ENCODE peak calls at places on chromosomes 2 and 18, in five cellular contexts. L is AG10803, Y is NB4, V is brain microvascular endothelial cell, K is astrocyte of the spinal cord. B is an unnamed sample.

GRCh38 chr18:35343936-35344735 is at the start of gene ZNF24:
- DNase-seq in L (peak; percentile 90), Y (peak; percentile 92), V (peak; percentile 92), K (peak; percentile 94), B (peak; percentile 93)

GRCh38 chr2:45845058-45845457 is 193.6 kb downstream of the PRKCE start:
- DNase-seq in L (no peak), Y (peak; percentile 60), V (no peak), K (peak; percentile 3), B (no peak)

GRCh38 chr2:151197184-151198070 is 64.2 kb downstream of the RBM43 start:
- DNase-seq in L (no peak), Y (no peak), V (no peak), K (no peak), B (no peak)

GRCh38 chr18:62784966-62785413 is 69.6 kb downstream of the PHLPP1 start:
- DNase-seq in L (peak; percentile 48), Y (no peak), V (peak; percentile 70), K (peak; percentile 40), B (peak; percentile 72)

GRCh38 chr2:98514879-98515570 is 70.4 kb downstream of the INPP4A start:
- DNase-seq in L (peak; percentile 40), Y (peak; percentile 62), V (peak; percentile 35), K (peak; percentile 60), B (peak; percentile 57)

GRCh38 chr2:219509780-219510511 is 4.3 kb upstream of the ASIC4 start:
- DNase-seq in L (peak; percentile 33), Y (peak; percentile 75), V (peak; percentile 33), K (peak; percentile 34), B (peak; percentile 50)

GRCh38 chr2:182625814-182626213 is 90.2 kb upstream of the DNAJC10 start:
- DNase-seq in L (no peak), Y (no peak), V (no peak), K (no peak), B (no peak)

GRCh38 chr18:60277855-60278480 is 94.6 kb downstream of the MC4R start:
- DNase-seq in L (peak; percentile 13), Y (no peak), V (peak; percentile 65), K (peak; percentile 50), B (peak; percentile 62)

GRCh38 chr2:238884812-238885408 is 37.0 kb downstream of the TWIST2 start:
- DNase-seq in L (no peak), Y (no peak), V (no peak), K (no peak), B (no peak)

GRCh38 chr2:51813245-51813644 is 781.3 kb upstream of the NRXN1 start:
- DNase-seq in L (peak; percentile 31), Y (no peak), V (no peak), K (peak; percentile 67), B (peak; percentile 69)

GRCh38 chr2:56082665-56083064 is 101.1 kb upstream of the CCDC85A start:
- DNase-seq in L (no peak), Y (no peak), V (no peak), K (no peak), B (no peak)

GRCh38 chr2:56077352-56077915 is 106.4 kb upstream of the CCDC85A start:
- DNase-seq in L (peak; percentile 15), Y (peak; percentile 32), V (no peak), K (peak; percentile 12), B (peak; percentile 39)
- TF ChIP-seq CTCF in L (peak; percentile 43), Y (peak; percentile 38), V (peak; percentile 50), K (peak; percentile 48), B (peak; percentile 63)

DNA sequence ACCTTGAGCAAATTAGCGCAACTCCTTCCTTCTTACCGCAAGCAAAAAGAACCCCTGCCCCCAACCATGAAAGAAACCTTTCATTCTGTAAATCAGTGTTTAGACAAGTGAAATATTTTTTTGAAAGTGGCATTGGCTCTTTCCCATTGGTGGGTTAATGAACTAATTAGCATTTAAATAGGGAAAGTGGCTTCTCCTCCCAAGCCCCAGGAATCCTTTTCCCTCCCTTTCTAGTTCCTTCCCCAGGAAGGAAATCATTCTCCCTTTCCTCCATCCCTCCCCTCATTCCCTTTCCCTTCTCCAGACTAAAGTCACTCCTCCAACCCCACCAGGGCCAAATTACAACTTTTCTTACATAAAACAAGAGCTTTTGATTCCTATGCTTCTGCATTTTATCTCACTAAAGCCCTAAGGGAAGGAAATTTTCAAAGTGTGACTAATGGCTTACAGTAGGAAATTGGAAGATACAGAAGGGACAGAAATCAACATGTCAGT is 22.9 kb upstream of the TYMS start:
- DNase-seq in L (no peak), Y (no peak), V (no peak), K (no peak), B (no peak)
- H3K4me3 ChIP-seq in L (no peak overlapping the region), Y (no peak overlapping the region), V (no peak overlapping the region), K (no peak overlapping the region), B (no peak overlapping the region)

GRCh38 chr2:26982102-26982742 is 11.8 kb downstream of the MAPRE3 start:
- DNase-seq in L (no peak), Y (peak; percentile 49), V (peak; percentile 22), K (peak; percentile 36), B (peak; percentile 81)
- TF ChIP-seq CTCF in L (peak; percentile 14), Y (no peak), V (peak; percentile 54), K (peak; percentile 16), B (peak; percentile 49)

GRCh38 chr2:188394931-188395330 is 103.3 kb downstream of the GULP1 start:
- DNase-seq in L (no peak), Y (no peak), V (no peak), K (no peak), B (no peak)
- H3K4me3 ChIP-seq in L (no peak overlapping the region), Y (no peak overlapping the region), V (no peak overlapping the region), K (no peak overlapping the region), B (no peak overlapping the region)